ENCODE peak calls at places on chromosomes 1 and 21, in four cellular contexts. Q, B, D and A are unnamed samples.

GRCh38 chr1:154352581-154353459 is 27.5 kb downstream of the ATP8B2 start:
- DNase-seq in Q (peak; percentile 74), B (no peak), D (peak; percentile 66), A (peak; percentile 22)

GRCh38 chr1:10663668-10664035 is 132.8 kb downstream of the CASZ1 start:
- DNase-seq in D (peak; percentile 75), Q (peak; percentile 66), B (no peak), A (no peak)

GRCh38 chr1:236067854-236068454 is 3.1 kb upstream of the NID1 start:
- DNase-seq in D (no peak), Q (no peak), B (no peak), A (no peak)

GRCh38 chr21:39314155-39315027 is 959 bp upstream of the BRWD1 start:
- DNase-seq in B (peak; percentile 10), D (peak; percentile 73), Q (peak; percentile 40), A (no peak)

GRCh38 chr1:233112184-233113008 is 162.0 kb downstream of the NTPCR start:
- DNase-seq in Q (no peak), D (no peak), B (no peak), A (no peak)

GRCh38 chr1:75616436-75617433 is 5.8 kb upstream of the SLC44A5 start:
- DNase-seq in Q (no peak), B (no peak), D (no peak), A (no peak)

GRCh38 chr1:31745071-31745897 is 18.9 kb downstream of the ADGRB2 start:
- DNase-seq in B (no peak), Q (peak; percentile 62), D (peak; percentile 66), A (no peak)

GRCh38 chr1:8423134-8423701 is 105.3 kb downstream of the SLC45A1 start:
- DNase-seq in D (no peak), B (no peak), Q (peak; percentile 35), A (peak; percentile 55)

GRCh38 chr1:46830665-46831322 is 31.9 kb downstream of the CYP4B1 start:
- DNase-seq in D (no peak), B (no peak), Q (no peak), A (no peak)

GRCh38 chr1:160428655-160429054 is 28.3 kb downstream of the VANGL2 start:
- DNase-seq in Q (peak; percentile 68), D (no peak), B (no peak), A (no peak)

GRCh38 chr1:231985624-231986023 is 359.0 kb downstream of the DISC1 start:
- DNase-seq in Q (no peak), D (no peak), B (no peak), A (no peak)

GRCh38 chr1:228281631-228282328 is 73.9 kb downstream of the OBSCN start:
- DNase-seq in D (no peak), B (no peak), Q (no peak), A (peak; percentile 6)

GRCh38 chr1:168845083-168845650 is 116.2 kb upstream of the DPT start:
- DNase-seq in D (no peak), Q (no peak), B (no peak), A (no peak)

GRCh38 chr1:42420911-42421585 is 34.8 kb downstream of the ZMYND12 start:
- DNase-seq in Q (peak; percentile 80), B (no peak), D (no peak), A (no peak)

GRCh38 chr1:166189126-166189525 is 22.3 kb upstream of the FAM78B start:
- DNase-seq in B (no peak), Q (no peak), D (no peak), A (no peak)

GRCh38 chr21:36828208-36828607 is 129.3 kb downstream of the SIM2 start:
- DNase-seq in B (no peak), D (no peak), Q (no peak), A (no peak)

GRCh38 chr1:61120998-61121397 is 38.6 kb downstream of the NFIA start:
- DNase-seq in B (peak; percentile 32), Q (peak; percentile 18), D (no peak), A (no peak)

GRCh38 chr1:158833269-158833668 is 2.1 kb downstream of the MNDA start:
- DNase-seq in D (no peak), B (no peak), Q (no peak), A (no peak)

GRCh38 chr1:147630447-147630846 is 39.9 kb downstream of the ACP6 start:
- DNase-seq in D (no peak), Q (no peak), B (no peak), A (no peak)

GRCh38 chr1:182616130-182617074 is 12.2 kb upstream of the RGS16 start:
- DNase-seq in Q (peak; percentile 80), D (peak; percentile 79), B (no peak), A (no peak)

GRCh38 chr1:207004931-207005830 is 27.4 kb downstream of the C1orf116 start:
- DNase-seq in D (no peak), Q (peak; percentile 76), B (no peak), A (no peak)

GRCh38 chr1:75672528-75673393 is 51.7 kb upstream of the ACADM start:
- DNase-seq in D (no peak), B (no peak), Q (no peak), A (no peak)

GRCh38 chr1:91567583-91567982 is 66.9 kb downstream of the CDC7 start:
- DNase-seq in Q (no peak), D (no peak), B (no peak), A (no peak)

GRCh38 chr1:63774617-63775417 is 1.0 kb downstream of the ROR1 start:
- DNase-seq in B (peak; percentile 20), Q (peak; percentile 44), D (no peak), A (peak; percentile 24)

GRCh38 chr1:182069028-182069466 is 7.5 kb upstream of the ZNF648 start:
- DNase-seq in D (peak; percentile 57), Q (peak; percentile 72), B (no peak), A (no peak)

GRCh38 chr21:45859762-45860357 is 121.7 kb upstream of the COL6A1 start:
- DNase-seq in B (no peak), D (no peak), Q (no peak), A (no peak)

GRCh38 chr21:45857761-45858160 is 123.8 kb upstream of the COL6A1 start:
- DNase-seq in D (no peak), Q (no peak), B (no peak), A (no peak)

GRCh38 chr21:45858180-45858579 is 123.4 kb upstream of the COL6A1 start:
- DNase-seq in B (no peak), Q (no peak), D (no peak), A (no peak)

GRCh38 chr21:45860493-45861155 is 120.9 kb upstream of the COL6A1 start:
- DNase-seq in B (no peak), D (no peak), Q (no peak), A (no peak)

DNA sequence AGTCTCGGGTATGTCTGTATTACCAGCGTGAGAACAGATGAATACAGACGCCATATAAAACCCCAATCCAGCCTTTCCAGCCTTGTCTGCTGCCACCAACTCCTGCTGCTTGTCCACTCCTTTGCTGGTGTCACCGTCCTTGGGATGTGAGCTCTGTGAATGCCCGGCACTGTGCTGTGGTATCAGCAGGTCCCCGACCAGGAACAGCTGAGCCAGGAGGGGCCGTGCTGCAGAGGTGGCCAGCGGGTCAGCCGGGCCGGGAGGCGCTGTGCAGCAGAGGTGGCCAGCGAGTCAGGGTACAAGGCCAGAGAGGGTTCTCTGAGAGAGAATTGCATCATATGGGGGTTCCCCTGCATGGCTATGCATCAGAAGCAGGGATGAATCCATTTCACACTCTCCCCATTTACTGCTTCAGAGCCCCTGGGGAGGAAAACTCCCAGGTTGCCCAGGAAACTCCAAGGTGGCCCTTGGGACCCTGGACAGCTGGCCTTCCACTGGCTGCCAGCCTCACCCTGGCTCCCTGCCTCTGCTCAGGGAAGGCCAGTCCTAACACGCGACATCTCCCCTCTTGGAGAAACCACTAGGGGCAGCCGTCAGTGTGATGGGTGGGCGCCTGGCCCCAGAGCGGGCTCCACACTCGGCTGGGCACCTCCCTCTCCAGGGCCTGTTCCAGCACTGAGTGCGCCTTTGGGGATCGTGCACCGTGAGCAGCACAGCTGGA is 122.4 kb upstream of the COL6A1 start:
- DNase-seq in B (no peak), Q (no peak), D (no peak), A (no peak)
- TF ChIP-seq CTCF in B (no peak), Q (no peak), D (no peak), A (no peak)

GRCh38 chr1:22930235-22930912 is 42.3 kb downstream of the LACTBL1 start:
- DNase-seq in D (no peak), Q (no peak), B (no peak), A (no peak)
- TF ChIP-seq CTCF in D (peak; percentile 84), Q (peak; percentile 29), B (peak; percentile 31), A (no peak)

GRCh38 chr1:89622895-89623294 is 10.0 kb upstream of the LRRC8C start:
- DNase-seq in Q (no peak), B (no peak), D (no peak), A (no peak)
- TF ChIP-seq CTCF in Q (no peak), B (no peak), D (peak; percentile 24), A (no peak)

DNA sequence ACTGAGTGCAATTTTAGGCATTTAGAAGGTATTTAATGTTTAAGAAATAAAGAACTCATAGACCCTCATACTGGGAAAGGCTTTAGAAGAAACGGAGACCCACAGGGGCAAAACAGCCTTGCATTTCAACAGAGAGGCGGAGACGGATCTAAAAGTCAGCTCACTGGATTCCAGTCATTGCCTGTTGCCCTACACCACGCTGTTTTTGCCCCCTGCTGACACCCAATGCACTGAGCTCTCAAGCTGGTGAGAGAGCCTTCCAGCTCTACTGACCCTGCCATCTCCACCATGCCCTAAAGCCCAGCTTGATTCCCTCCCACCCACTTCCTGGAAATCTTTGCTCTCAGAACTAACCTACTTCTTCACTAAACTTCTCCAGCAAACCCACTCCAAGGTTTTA is 7.2 kb upstream of the TRAF3IP3 start:
- DNase-seq in D (no peak), B (no peak), Q (no peak), A (no peak)
- TF ChIP-seq CTCF in D (no peak), B (no peak), Q (no peak), A (no peak)

DNA sequence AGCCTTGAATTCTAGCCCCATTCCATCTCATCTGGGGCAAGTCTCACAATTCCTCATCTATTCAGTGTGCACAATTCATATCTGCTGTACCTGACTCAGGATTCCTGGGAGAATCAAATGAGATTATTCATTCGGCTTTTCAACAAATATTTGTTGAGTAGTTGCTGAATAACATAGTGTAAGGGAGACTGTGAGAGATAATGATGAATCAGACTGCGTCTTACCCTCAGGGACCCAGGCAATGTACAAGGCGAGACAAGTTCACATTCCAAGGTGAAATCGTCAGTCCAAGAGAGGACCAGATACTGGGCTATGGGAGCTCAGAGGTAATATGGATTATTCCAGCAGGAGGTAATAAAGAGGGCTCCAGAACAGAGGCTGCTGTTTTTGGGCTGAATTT is 67.8 kb upstream of the SMYD2 start:
- DNase-seq in B (no peak), Q (no peak), D (no peak), A (no peak)
- TF ChIP-seq CTCF in B (no peak), Q (no peak), D (no peak), A (no peak)

DNA sequence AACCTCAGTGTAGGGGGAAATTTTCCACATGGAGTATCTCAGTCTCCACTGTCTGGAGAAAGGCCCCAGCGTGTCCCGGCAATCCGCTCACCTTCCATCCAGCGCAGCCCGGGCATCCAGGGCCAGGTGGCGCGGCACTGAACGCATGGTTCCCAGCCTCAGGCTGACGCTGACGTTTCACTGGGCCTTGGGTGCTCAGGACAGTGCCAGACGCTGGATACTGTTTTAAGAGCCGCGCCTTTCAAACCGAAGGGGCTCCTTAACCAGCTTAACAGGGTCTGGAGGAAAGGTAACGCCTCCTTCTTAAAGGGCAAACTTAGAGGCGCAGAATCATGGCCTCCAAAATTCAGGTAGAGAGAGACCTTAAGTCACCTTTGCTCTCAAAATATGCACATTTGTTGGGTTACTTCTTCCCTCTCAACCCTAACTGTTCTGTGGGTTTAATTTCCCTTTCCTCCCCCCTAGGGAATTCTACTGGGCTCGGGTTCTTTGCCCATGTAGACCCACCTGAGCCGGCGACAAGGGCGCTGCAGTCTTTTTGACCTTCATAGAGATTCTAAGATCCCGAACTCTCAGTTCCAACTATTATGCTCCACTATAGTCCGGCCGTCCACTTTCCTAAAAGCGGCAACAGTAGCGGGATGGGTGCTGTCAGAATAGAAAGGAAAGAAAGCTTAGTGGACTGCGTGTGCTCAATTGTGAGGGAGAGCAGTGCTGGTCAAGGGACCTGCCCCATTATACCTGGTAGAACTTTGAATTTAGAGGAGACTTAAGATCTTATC is 3.5 kb upstream of the LHX9 start:
- DNase-seq in D (no peak), B (no peak), Q (no peak), A (peak; percentile 13)
- TF ChIP-seq CTCF in D (no peak), B (no peak), Q (no peak), A (no peak)